ENCODE peak calls at places on chromosome X, in nine cellular contexts. X is BJ; C is endothelial cell; E is fibroblast of lung; L is ovary; H is AG10803; I is mesothelial cell of epicardium; N is progenitor cell of endocrine pancreas; O is CD4-positive, alpha-beta T cell. A is an unnamed sample.

GRCh38 chrX:149074429-149074828 is 430.7 kb downstream of the IDS start:
- DNase-seq in N (no peak), H (peak; percentile 70), L (no peak), X (no peak), C (no peak), E (peak; percentile 48), I (no peak), O (no peak), A (no peak)

GRCh38 chrX:24266996-24267395 is 46.9 kb downstream of the SUPT20HL2 start:
- DNase-seq in O (no peak), H (no peak), N (no peak), L (no peak), I (no peak), E (no peak), X (no peak), C (no peak), A (no peak)

GRCh38 chrX:68895339-68896250 is 66.8 kb downstream of the EFNB1 start:
- DNase-seq in L (peak; percentile 35), H (peak; percentile 2), N (no peak), C (no peak), X (no peak), I (no peak), E (peak; percentile 63), O (no peak), A (no peak)

GRCh38 chrX:98448524-98448923 is 1564.8 kb downstream of the RPA4 start:
- DNase-seq in H (no peak), C (no peak), O (no peak), L (no peak), X (no peak), I (no peak), N (no peak), E (no peak), A (no peak)

GRCh38 chrX:119899125-119899524 is 3.4 kb downstream of the AKAP14 start:
- DNase-seq in C (no peak), X (no peak), I (no peak), E (no peak), N (no peak), L (no peak), H (no peak), O (no peak), A (no peak)

GRCh38 chrX:13372203-13372980 is 52.5 kb upstream of the ATXN3L start:
- DNase-seq in N (no peak), O (no peak), I (no peak), H (no peak), C (no peak), X (no peak), E (no peak), L (no peak), A (no peak)

GRCh38 chrX:150508461-150509367 is 59.7 kb upstream of the MTM1 start:
- DNase-seq in L (peak; percentile 80), O (no peak), H (peak; percentile 42), X (no peak), N (no peak), E (peak; percentile 51), I (no peak), C (peak; percentile 5), A (no peak)

GRCh38 chrX:149903889-149904748 is 23.1 kb downstream of the MAGEA8 start:
- DNase-seq in H (peak; percentile 1), L (no peak), E (peak; percentile 9), X (no peak), C (no peak), I (no peak), N (no peak), O (no peak), A (no peak)

GRCh38 chrX:132766452-132766851 is 192.0 kb downstream of the HS6ST2 start:
- DNase-seq in X (no peak), O (no peak), I (no peak), C (no peak), N (no peak), L (no peak), E (no peak), H (no peak), A (no peak)

GRCh38 chrX:84044051-84044450 is 143.9 kb downstream of the RPS6KA6 start:
- DNase-seq in I (no peak), C (no peak), L (no peak), H (no peak), E (no peak), N (no peak), X (no peak), O (no peak), A (no peak)

GRCh38 chrX:43809463-43809862 is 72.8 kb downstream of the MAOB start:
- DNase-seq in X (no peak), C (no peak), E (peak; percentile 80), I (no peak), H (peak; percentile 43), L (no peak), O (no peak), N (no peak), A (no peak)

GRCh38 chrX:46408553-46409407 is 136.4 kb downstream of the ZNF674 start:
- DNase-seq in C (peak; percentile 65), L (peak; percentile 68), O (peak; percentile 50), I (peak; percentile 73), H (peak; percentile 62), N (peak; percentile 48), E (peak; percentile 80), X (no peak), A (peak; percentile 32)

GRCh38 chrX:24485323-24485722 is 20.2 kb downstream of the PDK3 start:
- DNase-seq in X (no peak), N (no peak), E (no peak), I (no peak), H (no peak), O (no peak), L (no peak), C (no peak), A (no peak)

GRCh38 chrX:35076061-35076460 is 133.5 kb downstream of the FAM47B start:
- DNase-seq in X (no peak), I (no peak), L (no peak), N (no peak), O (no peak), H (no peak), C (no peak), E (no peak), A (no peak)

GRCh38 chrX:17355976-17356375 is 19.0 kb upstream of the NHS start:
- DNase-seq in C (no peak), O (no peak), X (no peak), E (no peak), L (no peak), N (no peak), I (no peak), H (no peak), A (no peak)

GRCh38 chrX:20217279-20217678 is 49.4 kb downstream of the RPS6KA3 start:
- DNase-seq in E (peak; percentile 82), L (no peak), X (no peak), C (no peak), O (no peak), I (no peak), H (peak; percentile 51), N (no peak), A (no peak)

GRCh38 chrX:131752493-131753198 is 208.8 kb downstream of the OR13H1 start:
- DNase-seq in H (no peak), C (no peak), I (no peak), X (no peak), L (peak; percentile 84), O (no peak), N (no peak), E (no peak), A (no peak)

GRCh38 chrX:79065696-79066095 is 78.8 kb upstream of the GPR174 start:
- DNase-seq in L (no peak), O (no peak), C (no peak), I (no peak), X (no peak), H (no peak), N (no peak), E (no peak), A (peak; percentile 14)

GRCh38 chrX:132615396-132616131 is 126.7 kb upstream of the MBNL3 start:
- DNase-seq in C (peak; percentile 52), O (peak; percentile 12), E (peak; percentile 55), H (peak; percentile 15), N (peak; percentile 20), I (peak; percentile 59), L (peak; percentile 42), X (no peak), A (peak; percentile 13)

GRCh38 chrX:121869876-121870477 is 822.6 kb downstream of the GLUD2 start:
- DNase-seq in C (no peak), N (no peak), I (no peak), E (no peak), O (no peak), H (no peak), X (no peak), L (no peak), A (no peak)

GRCh38 chrX:155179343-155179997 is 36.8 kb upstream of the VBP1 start:
- DNase-seq in C (no peak), I (no peak), H (no peak), O (no peak), N (no peak), X (no peak), L (no peak), E (no peak), A (no peak)
- TF ChIP-seq CTCF in C (no peak), I (no peak), H (no peak), O (no peak), N (no peak), X (no peak), L (no peak), E (no peak), A (no peak)

DNA sequence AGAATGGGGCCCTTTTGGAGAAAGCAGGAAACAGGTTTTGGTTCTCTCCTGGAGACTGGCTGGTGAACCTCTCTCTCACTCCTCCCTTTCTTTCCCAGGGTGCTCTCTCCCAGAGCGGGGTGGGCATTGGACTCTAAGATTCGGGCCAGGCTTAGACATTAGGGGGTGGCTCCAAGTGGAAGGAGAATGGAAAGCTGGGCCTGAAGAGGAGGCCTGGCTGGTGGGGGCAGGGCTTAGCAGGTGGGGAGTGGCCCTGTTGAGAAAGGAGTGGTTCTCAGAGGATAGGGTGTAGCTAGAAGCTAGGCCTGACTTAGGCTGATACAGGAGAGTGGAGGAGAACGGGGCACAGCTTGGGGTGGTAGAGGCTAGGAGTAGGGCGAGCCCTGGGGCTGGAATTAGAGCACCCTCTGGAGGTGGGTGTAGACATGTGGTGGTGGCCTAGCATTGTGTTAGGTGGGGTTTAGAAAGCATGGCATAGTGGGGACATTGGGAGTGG is 5.7 kb downstream of the PLP2 start:
- DNase-seq in H (no peak), L (no peak), I (no peak), N (no peak), E (no peak), O (no peak), X (no peak), C (no peak), A (no peak)
- TF ChIP-seq CTCF in H (no peak), L (no peak), I (no peak), N (no peak), E (no peak), O (no peak), X (no peak), C (no peak), A (no peak)

GRCh38 chrX:128457674-128458073 is 405.5 kb upstream of the ACTRT1 start:
- DNase-seq in N (no peak), X (no peak), I (no peak), C (no peak), H (no peak), O (no peak), E (no peak), L (no peak), A (no peak)
- TF ChIP-seq CTCF in N (no peak), X (no peak), I (no peak), C (no peak), H (no peak), O (no peak), E (no peak), L (no peak), A (no peak)

DNA sequence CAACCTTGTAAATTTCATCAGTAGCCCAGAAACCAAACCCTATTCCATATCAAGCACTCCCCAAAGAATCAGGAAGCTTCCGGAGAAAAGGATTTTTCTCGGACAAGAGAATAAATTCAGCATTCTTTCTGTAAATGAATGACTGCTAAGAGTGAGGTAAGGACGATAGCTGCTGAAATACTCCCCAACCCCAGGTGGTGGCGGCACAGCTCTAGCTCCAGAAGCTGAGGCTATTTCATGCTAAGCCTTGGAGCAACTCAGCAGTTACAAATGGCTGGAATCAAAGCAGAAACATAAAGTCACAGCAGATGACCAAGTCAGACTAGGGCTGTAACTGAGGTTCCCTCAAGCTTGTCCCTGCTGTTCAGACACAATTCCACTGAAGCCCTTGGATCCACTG is 13.9 kb upstream of the PCDH19 start:
- DNase-seq in C (no peak), N (no peak), X (no peak), O (no peak), E (no peak), H (no peak), L (no peak), I (no peak), A (no peak)
- TF ChIP-seq CTCF in C (no peak), N (peak; percentile 50), X (no peak), O (no peak), E (no peak), H (no peak), L (no peak), I (no peak), A (no peak)